ENCODE peak calls at places on chromosomes 7 and 10, in seven cellular contexts. One of them, this sample, is unnamed.

GRCh38 chr10:49152037-49152436 is 18.2 kb upstream of the FAM170B start:
- DNase-seq in stomach: no peak
- DNase-seq in GM23338: no peak
- DNase-seq in endothelial cell of umbilical vein: no peak
- DNase-seq in transverse colon: no peak
- DNase-seq in Panc1: no peak
- DNase-seq in breast epithelium: no peak
- DNase-seq in this sample: no peak

GRCh38 chr7:94089806-94090205 is 85.7 kb upstream of the BET1 start:
- DNase-seq in stomach: no peak
- DNase-seq in GM23338: no peak
- DNase-seq in endothelial cell of umbilical vein: no peak
- DNase-seq in transverse colon: no peak
- DNase-seq in Panc1: no peak
- DNase-seq in breast epithelium: no peak
- DNase-seq in this sample: no peak

GRCh38 chr10:95513941-95514392 is 47.2 kb downstream of the SORBS1 start:
- DNase-seq in stomach: peak
- DNase-seq in GM23338: no peak
- DNase-seq in endothelial cell of umbilical vein: peak
- DNase-seq in transverse colon: no peak
- DNase-seq in Panc1: no peak
- DNase-seq in breast epithelium: no peak
- DNase-seq in this sample: no peak

GRCh38 chr10:35056133-35056532 is 34.0 kb downstream of the CUL2 start:
- DNase-seq in stomach: no peak
- DNase-seq in GM23338: no peak
- DNase-seq in endothelial cell of umbilical vein: no peak
- DNase-seq in transverse colon: no peak
- DNase-seq in Panc1: no peak
- DNase-seq in breast epithelium: no peak
- DNase-seq in this sample: no peak

GRCh38 chr10:127908106-127908957 is 1.4 kb downstream of the PTPRE start:
- DNase-seq in stomach: no peak
- DNase-seq in GM23338: no peak
- DNase-seq in endothelial cell of umbilical vein: peak
- DNase-seq in transverse colon: no peak
- DNase-seq in Panc1: no peak
- DNase-seq in breast epithelium: no peak
- DNase-seq in this sample: no peak

GRCh38 chr10:24496066-24496465 is 227.6 kb downstream of the ARHGAP21 start:
- DNase-seq in stomach: no peak
- DNase-seq in GM23338: no peak
- DNase-seq in endothelial cell of umbilical vein: no peak
- DNase-seq in transverse colon: no peak
- DNase-seq in Panc1: no peak
- DNase-seq in breast epithelium: no peak
- DNase-seq in this sample: no peak

GRCh38 chr7:41916450-41916927 is 213.6 kb upstream of the INHBA start:
- DNase-seq in stomach: no peak
- DNase-seq in GM23338: no peak
- DNase-seq in endothelial cell of umbilical vein: peak
- DNase-seq in transverse colon: no peak
- DNase-seq in Panc1: peak
- DNase-seq in breast epithelium: no peak
- DNase-seq in this sample: no peak

GRCh38 chr10:29949411-29950011 is 109.9 kb downstream of the JCAD start:
- DNase-seq in stomach: no peak
- DNase-seq in GM23338: no peak
- DNase-seq in endothelial cell of umbilical vein: peak
- DNase-seq in transverse colon: no peak
- DNase-seq in Panc1: no peak
- DNase-seq in breast epithelium: no peak
- DNase-seq in this sample: no peak

GRCh38 chr10:99461230-99461629 is 30.8 kb upstream of the GOT1 start:
- DNase-seq in stomach: no peak
- DNase-seq in GM23338: no peak
- DNase-seq in endothelial cell of umbilical vein: peak
- DNase-seq in transverse colon: no peak
- DNase-seq in Panc1: no peak
- DNase-seq in breast epithelium: no peak
- DNase-seq in this sample: no peak

GRCh38 chr7:126792501-126792900 is 460.2 kb downstream of the GRM8 start:
- DNase-seq in stomach: no peak
- DNase-seq in GM23338: no peak
- DNase-seq in endothelial cell of umbilical vein: no peak
- DNase-seq in transverse colon: no peak
- DNase-seq in Panc1: no peak
- DNase-seq in breast epithelium: no peak
- DNase-seq in this sample: no peak

GRCh38 chr10:18685555-18685954 is 26.3 kb downstream of the ARL5B start:
- DNase-seq in stomach: no peak
- DNase-seq in GM23338: no peak
- DNase-seq in endothelial cell of umbilical vein: no peak
- DNase-seq in transverse colon: no peak
- DNase-seq in Panc1: no peak
- DNase-seq in breast epithelium: no peak
- DNase-seq in this sample: no peak

GRCh38 chr7:159036916-159037605 is 107.6 kb downstream of the VIPR2 start:
- DNase-seq in stomach: no peak
- DNase-seq in GM23338: peak
- DNase-seq in endothelial cell of umbilical vein: no peak
- DNase-seq in transverse colon: no peak
- DNase-seq in Panc1: no peak
- DNase-seq in breast epithelium: no peak
- DNase-seq in this sample: no peak

GRCh38 chr10:95864906-95865813 is 42.6 kb upstream of the CC2D2B start:
- DNase-seq in stomach: no peak
- DNase-seq in GM23338: peak
- DNase-seq in endothelial cell of umbilical vein: peak
- DNase-seq in transverse colon: peak
- DNase-seq in Panc1: peak
- DNase-seq in breast epithelium: no peak
- DNase-seq in this sample: peak

GRCh38 chr10:25696013-25696708 is 237.9 kb upstream of the MYO3A start:
- DNase-seq in stomach: no peak
- DNase-seq in GM23338: peak
- DNase-seq in endothelial cell of umbilical vein: no peak
- DNase-seq in transverse colon: no peak
- DNase-seq in Panc1: no peak
- DNase-seq in breast epithelium: no peak
- DNase-seq in this sample: no peak

GRCh38 chr7:117828831-117829230 is 44.4 kb downstream of the CTTNBP2 start:
- DNase-seq in stomach: no peak
- DNase-seq in GM23338: no peak
- DNase-seq in endothelial cell of umbilical vein: no peak
- DNase-seq in transverse colon: no peak
- DNase-seq in Panc1: no peak
- DNase-seq in breast epithelium: no peak
- DNase-seq in this sample: no peak

GRCh38 chr10:28815681-28816080 is 138.4 kb downstream of the BAMBI start:
- DNase-seq in stomach: no peak
- DNase-seq in GM23338: no peak
- DNase-seq in endothelial cell of umbilical vein: no peak
- DNase-seq in transverse colon: no peak
- DNase-seq in Panc1: no peak
- DNase-seq in breast epithelium: no peak
- DNase-seq in this sample: no peak

GRCh38 chr7:145876376-145876775 is 240.2 kb upstream of the CNTNAP2 start:
- DNase-seq in stomach: no peak
- DNase-seq in GM23338: no peak
- DNase-seq in endothelial cell of umbilical vein: no peak
- DNase-seq in transverse colon: no peak
- DNase-seq in Panc1: no peak
- DNase-seq in breast epithelium: no peak
- DNase-seq in this sample: no peak

GRCh38 chr10:3709456-3709855 is 75.6 kb downstream of the KLF6 start:
- DNase-seq in stomach: no peak
- DNase-seq in GM23338: no peak
- DNase-seq in endothelial cell of umbilical vein: no peak
- DNase-seq in transverse colon: no peak
- DNase-seq in Panc1: no peak
- DNase-seq in breast epithelium: no peak
- DNase-seq in this sample: no peak

GRCh38 chr7:105413887-105414437 is 25.2 kb upstream of the SRPK2 start:
- DNase-seq in stomach: no peak
- DNase-seq in GM23338: peak
- DNase-seq in endothelial cell of umbilical vein: no peak
- DNase-seq in transverse colon: no peak
- DNase-seq in Panc1: no peak
- DNase-seq in breast epithelium: no peak
- DNase-seq in this sample: no peak

GRCh38 chr7:38424750-38425463 is 151.5 kb upstream of the TARP start:
- DNase-seq in stomach: no peak
- DNase-seq in GM23338: peak
- DNase-seq in endothelial cell of umbilical vein: peak
- DNase-seq in transverse colon: no peak
- DNase-seq in Panc1: no peak
- DNase-seq in breast epithelium: no peak
- DNase-seq in this sample: no peak

GRCh38 chr10:80471715-80472233 is 17.7 kb downstream of the TSPAN14 start:
- DNase-seq in stomach: no peak
- DNase-seq in GM23338: no peak
- DNase-seq in endothelial cell of umbilical vein: no peak
- DNase-seq in transverse colon: no peak
- DNase-seq in Panc1: no peak
- DNase-seq in breast epithelium: no peak
- DNase-seq in this sample: no peak

GRCh38 chr10:79051766-79052165 is 17.0 kb upstream of the ZMIZ1 start:
- DNase-seq in stomach: peak
- DNase-seq in GM23338: no peak
- DNase-seq in endothelial cell of umbilical vein: no peak
- DNase-seq in transverse colon: no peak
- DNase-seq in Panc1: no peak
- DNase-seq in breast epithelium: no peak
- DNase-seq in this sample: no peak

GRCh38 chr7:7114575-7115291 is 67.6 kb upstream of the C1GALT1 start:
- DNase-seq in stomach: peak
- DNase-seq in GM23338: no peak
- DNase-seq in endothelial cell of umbilical vein: no peak
- DNase-seq in transverse colon: no peak
- DNase-seq in Panc1: no peak
- DNase-seq in breast epithelium: no peak
- DNase-seq in this sample: no peak

GRCh38 chr7:4880218-4880617 is 3.3 kb downstream of the RADIL start:
- DNase-seq in stomach: no peak
- DNase-seq in GM23338: no peak
- DNase-seq in endothelial cell of umbilical vein: no peak
- DNase-seq in transverse colon: no peak
- DNase-seq in Panc1: no peak
- DNase-seq in breast epithelium: peak
- DNase-seq in this sample: no peak

GRCh38 chr7:149714081-149714909 is 59.1 kb downstream of the ZNF467 start:
- DNase-seq in stomach: peak
- DNase-seq in GM23338: peak
- DNase-seq in endothelial cell of umbilical vein: peak
- DNase-seq in transverse colon: peak
- DNase-seq in Panc1: no peak
- DNase-seq in breast epithelium: peak
- DNase-seq in this sample: peak

GRCh38 chr7:149716007-149716931 is 57.1 kb downstream of the ZNF467 start:
- DNase-seq in stomach: no peak
- DNase-seq in GM23338: no peak
- DNase-seq in endothelial cell of umbilical vein: no peak
- DNase-seq in transverse colon: no peak
- DNase-seq in Panc1: no peak
- DNase-seq in breast epithelium: no peak
- DNase-seq in this sample: no peak

GRCh38 chr7:149713731-149714068 is 59.7 kb downstream of the ZNF467 start:
- DNase-seq in stomach: no peak
- DNase-seq in GM23338: peak
- DNase-seq in endothelial cell of umbilical vein: no peak
- DNase-seq in transverse colon: no peak
- DNase-seq in Panc1: no peak
- DNase-seq in breast epithelium: no peak
- DNase-seq in this sample: no peak

GRCh38 chr7:149715476-149715875 is 57.9 kb downstream of the ZNF467 start:
- DNase-seq in stomach: peak
- DNase-seq in GM23338: no peak
- DNase-seq in endothelial cell of umbilical vein: no peak
- DNase-seq in transverse colon: no peak
- DNase-seq in Panc1: no peak
- DNase-seq in breast epithelium: no peak
- DNase-seq in this sample: no peak

DNA sequence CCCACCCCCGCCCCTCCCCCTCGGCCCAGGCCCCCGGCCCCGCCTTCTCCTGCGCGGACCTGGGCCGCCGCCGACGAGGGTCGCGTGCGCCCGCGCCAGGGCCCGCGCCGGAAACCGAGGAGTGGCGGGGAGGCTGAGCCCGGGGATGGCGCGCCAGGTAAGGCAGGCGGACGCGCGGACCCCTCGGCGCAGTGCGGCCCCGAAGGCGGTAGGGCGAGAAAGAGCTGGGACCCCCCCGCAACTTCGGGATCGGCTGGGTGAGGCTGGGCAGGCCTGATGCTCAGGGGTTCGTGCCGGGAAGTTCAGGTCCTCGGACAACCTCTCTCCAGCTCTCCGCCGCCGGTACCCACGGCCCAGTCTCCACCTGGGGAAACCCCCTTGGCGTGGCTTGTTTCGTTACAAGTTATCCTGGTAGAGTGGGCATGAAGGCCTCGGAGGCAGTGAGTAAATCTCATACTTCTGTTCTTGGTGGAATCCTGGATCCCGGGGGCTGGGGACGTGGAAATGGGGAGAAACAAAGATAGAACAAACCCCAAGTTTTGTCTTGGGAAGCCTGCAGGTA is 58.4 kb downstream of the ZNF467 start:
- DNase-seq in stomach: peak
- DNase-seq in GM23338: no peak
- DNase-seq in endothelial cell of umbilical vein: peak
- DNase-seq in transverse colon: peak
- DNase-seq in Panc1: no peak
- DNase-seq in breast epithelium: no peak
- DNase-seq in this sample: no peak
- TF ChIP-seq POLR2AphosphoS5 in stomach: no peak
- TF ChIP-seq POLR2AphosphoS5 in GM23338: peak
- TF ChIP-seq POLR2AphosphoS5 in endothelial cell of umbilical vein: no peak
- TF ChIP-seq POLR2AphosphoS5 in transverse colon: no peak
- TF ChIP-seq POLR2AphosphoS5 in Panc1: no peak
- TF ChIP-seq POLR2AphosphoS5 in breast epithelium: no peak
- TF ChIP-seq POLR2AphosphoS5 in this sample: no peak

GRCh38 chr7:54898659-54899340 is 120.0 kb upstream of the EGFR start:
- DNase-seq in stomach: no peak
- DNase-seq in GM23338: no peak
- DNase-seq in endothelial cell of umbilical vein: no peak
- DNase-seq in transverse colon: no peak
- DNase-seq in Panc1: no peak
- DNase-seq in breast epithelium: no peak
- DNase-seq in this sample: no peak
- TF ChIP-seq POLR2AphosphoS5 in stomach: no peak
- TF ChIP-seq POLR2AphosphoS5 in GM23338: no peak
- TF ChIP-seq POLR2AphosphoS5 in endothelial cell of umbilical vein: no peak
- TF ChIP-seq POLR2AphosphoS5 in transverse colon: peak
- TF ChIP-seq POLR2AphosphoS5 in Panc1: no peak
- TF ChIP-seq POLR2AphosphoS5 in breast epithelium: peak
- TF ChIP-seq POLR2AphosphoS5 in this sample: no peak

GRCh38 chr10:122192142-122192541 is 79.0 kb upstream of the BTBD16 start:
- DNase-seq in stomach: no peak
- DNase-seq in GM23338: peak
- DNase-seq in endothelial cell of umbilical vein: no peak
- DNase-seq in transverse colon: no peak
- DNase-seq in Panc1: no peak
- DNase-seq in breast epithelium: no peak
- DNase-seq in this sample: no peak
- TF ChIP-seq POLR2AphosphoS5 in stomach: no peak
- TF ChIP-seq POLR2AphosphoS5 in GM23338: no peak
- TF ChIP-seq POLR2AphosphoS5 in endothelial cell of umbilical vein: no peak
- TF ChIP-seq POLR2AphosphoS5 in transverse colon: peak
- TF ChIP-seq POLR2AphosphoS5 in Panc1: no peak
- TF ChIP-seq POLR2AphosphoS5 in breast epithelium: no peak
- TF ChIP-seq POLR2AphosphoS5 in this sample: no peak

GRCh38 chr7:112481833-112482669 is 1.3 kb downstream of the LSMEM1 start:
- DNase-seq in stomach: no peak
- DNase-seq in GM23338: peak
- DNase-seq in endothelial cell of umbilical vein: peak
- DNase-seq in transverse colon: peak
- DNase-seq in Panc1: peak
- DNase-seq in breast epithelium: no peak
- DNase-seq in this sample: no peak
- TF ChIP-seq POLR2AphosphoS5 in stomach: peak
- TF ChIP-seq POLR2AphosphoS5 in GM23338: no peak
- TF ChIP-seq POLR2AphosphoS5 in endothelial cell of umbilical vein: no peak
- TF ChIP-seq POLR2AphosphoS5 in transverse colon: peak
- TF ChIP-seq POLR2AphosphoS5 in Panc1: no peak
- TF ChIP-seq POLR2AphosphoS5 in breast epithelium: peak
- TF ChIP-seq POLR2AphosphoS5 in this sample: no peak

This sample was measured in GM12892.